ENCODE peak calls at places on chromosomes 6 and 20, in four cellular contexts. I is SJSA1; U is hepatocyte; C is CD4-positive, CD25-positive, alpha-beta regulatory T cell. G is an unnamed sample.

GRCh38 chr6:35050291-35050987 is 90.7 kb downstream of the TCP11 start:
- DNase-seq in U (no peak), I (no peak), C (no peak), G (no peak)

GRCh38 chr6:126033696-126034095 is 47.4 kb downstream of the TRMT11 start:
- DNase-seq in C (no peak), I (no peak), U (peak; percentile 79), G (no peak)

GRCh38 chr20:52242237-52243230 is 51.0 kb upstream of the ZFP64 start:
- DNase-seq in U (peak; percentile 56), C (peak; percentile 37), I (no peak), G (no peak)

GRCh38 chr20:32930181-32930580 is 71.5 kb downstream of the EFCAB8 start:
- DNase-seq in C (no peak), U (no peak), I (no peak), G (no peak)

GRCh38 chr20:53943522-53944291 is 126.7 kb downstream of the BCAS1 start:
- DNase-seq in U (no peak), I (no peak), C (peak; percentile 34), G (no peak)

GRCh38 chr6:150207931-150208570 is 65.2 kb downstream of the PPP1R14C start:
- DNase-seq in U (no peak), C (no peak), I (no peak), G (peak; percentile 8)

GRCh38 chr20:61271273-61272221 is 19.5 kb downstream of the CDH4 start:
- DNase-seq in I (no peak), U (peak; percentile 26), C (no peak), G (no peak)

GRCh38 chr6:13260116-13260598 is 68.2 kb downstream of the TBC1D7 start:
- DNase-seq in U (no peak), I (no peak), C (no peak), G (no peak)

GRCh38 chr6:43910149-43910637 is 140.2 kb downstream of the VEGFA start:
- DNase-seq in C (no peak), U (no peak), I (no peak), G (no peak)

GRCh38 chr20:61328906-61329558 is 77.0 kb downstream of the CDH4 start:
- DNase-seq in U (no peak), C (no peak), I (peak; percentile 66), G (no peak)

GRCh38 chr6:40395066-40395697 is 192.0 kb downstream of the LRFN2 start:
- DNase-seq in I (peak; percentile 25), C (no peak), U (no peak), G (no peak)

GRCh38 chr6:157060440-157060949 is 262.8 kb downstream of the TMEM242 start:
- DNase-seq in U (no peak), C (no peak), I (no peak), G (no peak)

GRCh38 chr20:24495266-24495665 is 25.8 kb downstream of the SYNDIG1 start:
- DNase-seq in C (no peak), I (no peak), U (no peak), G (no peak)

GRCh38 chr20:60037120-60037499 is 78.9 kb downstream of the CDH26 start:
- DNase-seq in U (no peak), C (no peak), I (peak; percentile 69), G (no peak)

GRCh38 chr20:58014628-58015315 is 213.7 kb downstream of the ANKRD60 start:
- DNase-seq in I (no peak), C (peak; percentile 4), U (no peak), G (peak; percentile 91)

GRCh38 chr20:58017237-58017969 is 211.1 kb downstream of the ANKRD60 start:
- DNase-seq in U (no peak), C (no peak), I (peak; percentile 85), G (peak; percentile 95)

GRCh38 chr20:58017970-58018530 is 210.4 kb downstream of the ANKRD60 start:
- DNase-seq in U (no peak), I (peak; percentile 96), C (no peak), G (no peak)

GRCh38 chr20:58018590-58018989 is 209.9 kb downstream of the ANKRD60 start:
- DNase-seq in I (no peak), C (no peak), U (no peak), G (no peak)

GRCh38 chr20:58016779-58017178 is 211.7 kb downstream of the ANKRD60 start:
- DNase-seq in I (no peak), C (no peak), U (no peak), G (no peak)
- H3K4me1 ChIP-seq in I (peaks cover 62% of the 10 kb centered on the region), C (no peaks in the 10 kb centered on the region), U (no peaks in the 10 kb centered on the region), G (peaks cover 84% of the 10 kb centered on the region)

DNA sequence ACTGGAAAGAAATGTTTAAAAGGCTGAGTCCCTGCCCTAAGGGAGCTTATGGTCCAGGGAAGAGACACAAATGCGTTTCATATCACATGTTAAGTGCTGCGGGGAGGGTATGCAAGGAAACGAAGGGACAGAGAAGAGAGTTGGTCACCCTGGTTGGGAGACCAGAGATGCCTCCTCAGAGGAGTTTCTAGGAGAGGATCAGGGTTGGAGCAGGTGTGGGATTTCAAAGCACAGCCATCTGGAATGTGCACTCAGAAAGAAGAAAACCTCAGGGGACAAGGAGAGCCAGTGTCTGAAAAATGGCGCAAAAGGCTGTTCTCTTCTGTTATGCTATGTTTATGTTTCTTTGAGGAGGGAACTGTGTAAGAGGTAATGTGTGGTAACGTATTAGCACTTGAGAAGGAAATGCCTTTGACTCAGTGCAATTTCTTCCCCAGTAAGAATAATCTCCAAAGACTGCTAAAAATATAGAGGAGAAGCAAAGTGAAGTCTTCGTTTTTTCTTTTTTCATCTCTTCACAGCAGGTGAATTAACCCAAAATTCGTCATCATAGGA is 46.9 kb upstream of the IFNGR1 start:
- DNase-seq in I (no peak), U (no peak), C (no peak), G (no peak)
- H3K27ac ChIP-seq in I (no peak overlapping the region), U (no peak overlapping the region), C (no peak overlapping the region), G (no peak overlapping the region)

DNA sequence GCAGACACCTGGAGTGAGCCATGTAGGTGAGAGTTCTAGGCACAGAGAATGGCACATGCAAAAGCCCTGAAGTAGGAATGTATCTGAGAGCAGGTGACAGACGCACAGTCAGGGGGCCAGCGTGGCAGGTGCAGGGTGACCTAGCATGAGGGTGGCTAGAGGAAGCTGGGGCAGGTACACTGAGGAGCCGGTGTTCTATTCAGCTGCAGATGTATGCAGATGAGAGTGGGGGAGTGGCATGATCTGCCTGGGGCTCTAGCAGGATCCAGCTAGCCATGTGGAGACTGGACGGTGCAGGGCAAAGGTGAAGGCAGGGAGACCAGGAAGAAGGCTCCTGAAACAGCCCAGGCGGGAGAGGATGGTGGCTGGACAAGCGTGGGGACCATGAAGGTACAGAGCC is 10.7 kb downstream of the PEDS1 start:
- DNase-seq in C (no peak), I (no peak), U (no peak), G (no peak)
- H3K4me1 ChIP-seq in C (peaks cover 25% of the 10 kb centered on the region), I (peaks cover 45% of the 10 kb centered on the region), U (peaks cover 8% of the 10 kb centered on the region), G (peaks cover 57% of the 10 kb centered on the region)

DNA sequence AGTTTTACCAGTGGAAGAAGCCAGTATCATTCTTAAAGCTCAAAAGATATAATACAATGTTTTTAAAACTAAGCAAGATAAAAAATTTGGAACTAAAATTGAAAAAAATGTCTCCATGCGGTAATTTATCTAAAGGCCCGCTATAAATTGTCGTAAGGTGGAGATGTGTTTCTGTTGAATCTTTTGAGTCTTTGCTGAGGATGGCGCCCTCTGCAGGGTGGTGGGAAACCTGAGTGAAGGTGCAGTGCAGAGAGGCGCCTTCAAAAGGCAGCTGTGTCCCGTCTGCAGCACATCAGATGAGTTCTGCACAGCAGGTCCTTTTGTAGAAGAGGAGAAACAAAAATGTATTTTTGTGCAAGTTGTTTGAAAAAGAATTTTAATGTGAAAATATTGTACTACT is 29.4 kb upstream of the KIF25 start:
- DNase-seq in U (no peak), I (no peak), C (no peak), G (no peak)
- H3K27ac ChIP-seq in U (no peak overlapping the region), I (no peak overlapping the region), C (no peak overlapping the region), G (no peak overlapping the region)

GRCh38 chr6:128239898-128240509 is 280.4 kb downstream of the PTPRK start:
- DNase-seq in U (no peak), I (no peak), C (no peak), G (no peak)
- H3K4me1 ChIP-seq in U (no peaks in the 10 kb centered on the region), I (peaks cover 3% of the 10 kb centered on the region), C (no peaks in the 10 kb centered on the region), G (no peaks in the 10 kb centered on the region)

GRCh38 chr20:38134427-38135281 is 30.4 kb downstream of the TGM2 start:
- DNase-seq in I (peak; percentile 86), C (no peak), U (no peak), G (peak; percentile 96)

GRCh38 chr20:38132156-38132909 is 32.7 kb downstream of the TGM2 start:
- DNase-seq in U (no peak), I (no peak), C (no peak), G (peak; percentile 34)

GRCh38 chr20:38135641-38136420 is 29.2 kb downstream of the TGM2 start:
- DNase-seq in C (no peak), I (no peak), U (no peak), G (peak; percentile 32)

GRCh38 chr20:38132910-38133501 is 32.1 kb downstream of the TGM2 start:
- DNase-seq in I (no peak), U (no peak), C (no peak), G (peak; percentile 17)

GRCh38 chr20:38133680-38134426 is 31.2 kb downstream of the TGM2 start:
- DNase-seq in U (no peak), I (no peak), C (no peak), G (no peak)
- H3K27ac ChIP-seq in U (peak overlapping the region; percentile 8), I (peak overlapping the region; percentile 60), C (no peak overlapping the region), G (peak overlapping the region; percentile 92)

G was measured in PC-9.